ENCODE peak calls at places on chromosomes 3 and 15, in four cellular contexts. One of them, this sample, is unnamed. For H3K27me3, the result is how much of the 10 kb centered on the place peaks cover.

GRCh38 chr3:41863024-41863423 is 98.9 kb downstream of the ULK4 start:
- DNase-seq in heart right ventricle: no peak
- DNase-seq in uterus: no peak
- DNase-seq in esophagus squamous epithelium: no peak
- DNase-seq in this sample: peak

GRCh38 chr15:60350121-60350520 is 47.7 kb downstream of the ANXA2 start:
- DNase-seq in heart right ventricle: no peak
- DNase-seq in uterus: no peak
- DNase-seq in esophagus squamous epithelium: no peak
- DNase-seq in this sample: no peak

GRCh38 chr3:17094551-17094950 is 209.8 kb downstream of the PLCL2 start:
- DNase-seq in heart right ventricle: no peak
- DNase-seq in uterus: no peak
- DNase-seq in esophagus squamous epithelium: no peak
- DNase-seq in this sample: no peak

GRCh38 chr3:69063636-69064035 is 11.5 kb upstream of the TMF1 start:
- DNase-seq in heart right ventricle: no peak
- DNase-seq in uterus: no peak
- DNase-seq in esophagus squamous epithelium: no peak
- DNase-seq in this sample: no peak

GRCh38 chr15:101436526-101436925 is 53.0 kb downstream of the PCSK6 start:
- DNase-seq in heart right ventricle: no peak
- DNase-seq in uterus: no peak
- DNase-seq in esophagus squamous epithelium: no peak
- DNase-seq in this sample: no peak

GRCh38 chr3:133992951-133993595 is 36.7 kb downstream of the SLCO2A1 start:
- DNase-seq in heart right ventricle: no peak
- DNase-seq in uterus: no peak
- DNase-seq in esophagus squamous epithelium: no peak
- DNase-seq in this sample: no peak

GRCh38 chr15:89666147-89666857 is 11.0 kb upstream of the KIF7 start:
- DNase-seq in heart right ventricle: no peak
- DNase-seq in uterus: no peak
- DNase-seq in esophagus squamous epithelium: no peak
- DNase-seq in this sample: no peak

GRCh38 chr3:19931180-19931692 is 2.8 kb downstream of the EFHB start:
- DNase-seq in heart right ventricle: no peak
- DNase-seq in uterus: no peak
- DNase-seq in esophagus squamous epithelium: no peak
- DNase-seq in this sample: no peak

GRCh38 chr3:58924581-58924980 is 125.2 kb downstream of the CFAP20DC start:
- DNase-seq in heart right ventricle: no peak
- DNase-seq in uterus: no peak
- DNase-seq in esophagus squamous epithelium: no peak
- DNase-seq in this sample: peak

GRCh38 chr15:83926116-83926515 is 272.2 kb downstream of the ADAMTSL3 start:
- DNase-seq in heart right ventricle: no peak
- DNase-seq in uterus: no peak
- DNase-seq in esophagus squamous epithelium: no peak
- DNase-seq in this sample: peak

GRCh38 chr3:117144832-117145231 is 435.3 kb downstream of the TUSC7 start:
- DNase-seq in heart right ventricle: no peak
- DNase-seq in uterus: no peak
- DNase-seq in esophagus squamous epithelium: no peak
- DNase-seq in this sample: peak

GRCh38 chr3:69199942-69200341 is 77.5 kb upstream of the LMOD3 start:
- DNase-seq in heart right ventricle: no peak
- DNase-seq in uterus: no peak
- DNase-seq in esophagus squamous epithelium: no peak
- DNase-seq in this sample: no peak

GRCh38 chr3:194598771-194599557 is 34.3 kb downstream of the TMEM44 start:
- DNase-seq in heart right ventricle: no peak
- DNase-seq in uterus: no peak
- DNase-seq in esophagus squamous epithelium: no peak
- DNase-seq in this sample: no peak

GRCh38 chr3:156383433-156384025 is 171.4 kb downstream of the SSR3 start:
- DNase-seq in heart right ventricle: no peak
- DNase-seq in uterus: no peak
- DNase-seq in esophagus squamous epithelium: no peak
- DNase-seq in this sample: no peak

GRCh38 chr3:136042608-136043221 is 77.2 kb downstream of the PPP2R3A start:
- DNase-seq in heart right ventricle: no peak
- DNase-seq in uterus: no peak
- DNase-seq in esophagus squamous epithelium: no peak
- DNase-seq in this sample: peak

GRCh38 chr3:4986175-4986610 is 7.0 kb downstream of the BHLHE40 start:
- DNase-seq in heart right ventricle: no peak
- DNase-seq in uterus: no peak
- DNase-seq in esophagus squamous epithelium: no peak
- DNase-seq in this sample: peak

GRCh38 chr15:57340673-57341259 is 35.5 kb upstream of the CGNL1 start:
- DNase-seq in heart right ventricle: no peak
- DNase-seq in uterus: peak
- DNase-seq in esophagus squamous epithelium: no peak
- DNase-seq in this sample: peak

GRCh38 chr15:74245342-74245931 is 9.3 kb downstream of the CCDC33 start:
- DNase-seq in heart right ventricle: peak
- DNase-seq in uterus: no peak
- DNase-seq in esophagus squamous epithelium: no peak
- DNase-seq in this sample: no peak

GRCh38 chr3:36729204-36730056 is 34.9 kb downstream of the DCLK3 start:
- DNase-seq in heart right ventricle: no peak
- DNase-seq in uterus: no peak
- DNase-seq in esophagus squamous epithelium: no peak
- DNase-seq in this sample: peak

GRCh38 chr3:35663471-35663870 is 24.1 kb downstream of the ARPP21 start:
- DNase-seq in heart right ventricle: peak
- DNase-seq in uterus: no peak
- DNase-seq in esophagus squamous epithelium: no peak
- DNase-seq in this sample: no peak

GRCh38 chr3:164752814-164753213 is 325.5 kb downstream of the SI start:
- DNase-seq in heart right ventricle: no peak
- DNase-seq in uterus: no peak
- DNase-seq in esophagus squamous epithelium: no peak
- DNase-seq in this sample: no peak

GRCh38 chr15:101458158-101458895 is 31.2 kb downstream of the PCSK6 start:
- DNase-seq in heart right ventricle: no peak
- DNase-seq in uterus: no peak
- DNase-seq in esophagus squamous epithelium: no peak
- DNase-seq in this sample: no peak

GRCh38 chr15:52178765-52179164 is 12.4 kb downstream of the GNB5 start:
- DNase-seq in heart right ventricle: no peak
- DNase-seq in uterus: peak
- DNase-seq in esophagus squamous epithelium: no peak
- DNase-seq in this sample: no peak

GRCh38 chr3:194401346-194401745 is 2.3 kb upstream of the GP5 start:
- DNase-seq in heart right ventricle: no peak
- DNase-seq in uterus: no peak
- DNase-seq in esophagus squamous epithelium: no peak
- DNase-seq in this sample: no peak

GRCh38 chr3:141366285-141367037 is 1.8 kb upstream of the ZBTB38 start:
- DNase-seq in heart right ventricle: no peak
- DNase-seq in uterus: peak
- DNase-seq in esophagus squamous epithelium: no peak
- DNase-seq in this sample: peak

GRCh38 chr3:197364410-197365071 is 66.1 kb upstream of the DLG1 start:
- DNase-seq in heart right ventricle: no peak
- DNase-seq in uterus: no peak
- DNase-seq in esophagus squamous epithelium: no peak
- DNase-seq in this sample: peak

GRCh38 chr15:63060699-63061098 is 18.2 kb downstream of the TPM1 start:
- DNase-seq in heart right ventricle: no peak
- DNase-seq in uterus: no peak
- DNase-seq in esophagus squamous epithelium: no peak
- DNase-seq in this sample: no peak

GRCh38 chr3:156298014-156298413 is 177.6 kb downstream of the KCNAB1 start:
- DNase-seq in heart right ventricle: no peak
- DNase-seq in uterus: no peak
- DNase-seq in esophagus squamous epithelium: no peak
- DNase-seq in this sample: no peak

GRCh38 chr3:61110576-61110975 is 140.7 kb downstream of the FHIT start:
- DNase-seq in heart right ventricle: no peak
- DNase-seq in uterus: no peak
- DNase-seq in esophagus squamous epithelium: no peak
- DNase-seq in this sample: no peak

GRCh38 chr15:39835550-39835949 is 52.9 kb upstream of the FSIP1 start:
- DNase-seq in heart right ventricle: no peak
- DNase-seq in uterus: no peak
- DNase-seq in esophagus squamous epithelium: no peak
- DNase-seq in this sample: no peak

GRCh38 chr3:47661121-47661752 is 82.6 kb upstream of the CSPG5 start:
- DNase-seq in heart right ventricle: no peak
- DNase-seq in uterus: peak
- DNase-seq in esophagus squamous epithelium: no peak
- DNase-seq in this sample: peak

GRCh38 chr3:171385086-171385485 is 75.1 kb downstream of the TNIK start:
- DNase-seq in heart right ventricle: no peak
- DNase-seq in uterus: no peak
- DNase-seq in esophagus squamous epithelium: no peak
- DNase-seq in this sample: no peak

GRCh38 chr15:75720787-75721461 is 8.3 kb upstream of the CSPG4 start:
- DNase-seq in heart right ventricle: peak
- DNase-seq in uterus: peak
- DNase-seq in esophagus squamous epithelium: no peak
- DNase-seq in this sample: peak
- TF ChIP-seq CTCF in heart right ventricle: peak
- TF ChIP-seq CTCF in uterus: no peak
- TF ChIP-seq CTCF in esophagus squamous epithelium: no peak
- TF ChIP-seq CTCF in this sample: peak

DNA sequence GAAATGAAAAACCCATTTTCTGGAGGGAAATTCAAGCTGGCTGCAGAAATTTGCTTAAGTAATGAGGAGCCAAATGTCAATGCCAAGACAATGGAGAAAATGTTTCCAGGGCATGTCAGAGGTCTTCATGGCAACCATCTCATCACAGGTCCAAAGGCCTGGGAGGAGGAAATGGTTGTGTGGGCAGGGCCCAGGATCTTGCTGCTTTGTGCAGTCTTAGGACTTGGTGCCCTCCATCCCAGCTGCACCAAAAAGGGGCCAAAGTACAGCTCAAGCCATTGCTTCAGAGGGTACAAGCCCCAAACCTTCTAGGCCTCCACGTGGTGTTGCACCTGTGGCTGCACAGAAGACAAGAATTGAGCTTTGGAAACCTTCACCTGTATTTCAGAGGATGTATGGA is 59.3 kb downstream of the POMGNT2 start:
- DNase-seq in heart right ventricle: no peak
- DNase-seq in uterus: no peak
- DNase-seq in esophagus squamous epithelium: no peak
- DNase-seq in this sample: no peak
- H3K27me3 ChIP-seq in heart right ventricle: under half
- H3K27me3 ChIP-seq in uterus: under half
- H3K27me3 ChIP-seq in esophagus squamous epithelium: under half
- H3K27me3 ChIP-seq in this sample: under half

GRCh38 chr3:18295171-18295920 is 129.8 kb downstream of the SATB1 start:
- DNase-seq in heart right ventricle: peak
- DNase-seq in uterus: no peak
- DNase-seq in esophagus squamous epithelium: no peak
- DNase-seq in this sample: peak
- TF ChIP-seq CTCF in heart right ventricle: peak
- TF ChIP-seq CTCF in uterus: no peak
- TF ChIP-seq CTCF in esophagus squamous epithelium: peak
- TF ChIP-seq CTCF in this sample: peak

GRCh38 chr15:77733579-77734300 is 101.0 kb upstream of the LINGO1 start:
- DNase-seq in heart right ventricle: no peak
- DNase-seq in uterus: no peak
- DNase-seq in esophagus squamous epithelium: no peak
- DNase-seq in this sample: no peak
- H3K27me3 ChIP-seq in heart right ventricle: under half
- H3K27me3 ChIP-seq in uterus: under half
- H3K27me3 ChIP-seq in esophagus squamous epithelium: half or more
- H3K27me3 ChIP-seq in this sample: under half

GRCh38 chr15:70754862-70755261 is 8.5 kb downstream of the UACA start:
- DNase-seq in heart right ventricle: no peak
- DNase-seq in uterus: no peak
- DNase-seq in esophagus squamous epithelium: no peak
- DNase-seq in this sample: no peak
- TF ChIP-seq CTCF in heart right ventricle: no peak
- TF ChIP-seq CTCF in uterus: no peak
- TF ChIP-seq CTCF in esophagus squamous epithelium: no peak
- TF ChIP-seq CTCF in this sample: no peak

DNA sequence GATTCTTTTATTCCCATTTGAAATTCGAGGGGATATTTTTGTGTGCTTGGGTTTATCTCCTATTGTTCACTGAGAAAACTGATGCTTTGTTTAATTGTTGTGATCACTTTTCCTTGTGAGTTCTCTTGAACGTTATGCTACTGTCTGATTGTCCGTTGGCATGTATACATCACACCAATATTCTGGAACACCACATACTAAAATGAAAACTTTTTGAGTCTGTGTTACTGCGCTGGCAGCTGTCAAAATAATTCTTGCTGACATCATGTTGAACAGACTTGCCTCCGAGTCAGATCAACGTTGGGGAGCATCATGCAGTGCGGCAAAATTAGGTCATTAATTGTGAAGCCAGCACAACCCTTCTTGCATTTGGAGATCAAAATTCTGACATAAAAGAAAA is 11.9 kb upstream of the CPB1 start:
- DNase-seq in heart right ventricle: no peak
- DNase-seq in uterus: no peak
- DNase-seq in esophagus squamous epithelium: no peak
- DNase-seq in this sample: no peak
- H3K27me3 ChIP-seq in heart right ventricle: under half
- H3K27me3 ChIP-seq in uterus: under half
- H3K27me3 ChIP-seq in esophagus squamous epithelium: under half
- H3K27me3 ChIP-seq in this sample: under half